ENCODE peak calls at places on chromosomes 2 and 18, in five cellular contexts. One of them, this sample, is unnamed.

GRCh38 chr2:105597011-105597830 is 147.5 kb upstream of the NCK2 start:
- DNase-seq in CD8-positive, alpha-beta T cell: no peak
- DNase-seq in fibroblast of lung: no peak
- DNase-seq in SK-N-DZ: no peak
- DNase-seq in M059J: no peak
- DNase-seq in this sample: peak

GRCh38 chr2:240620859-240621258 is 4.4 kb upstream of the GPR35 start:
- DNase-seq in CD8-positive, alpha-beta T cell: no peak
- DNase-seq in fibroblast of lung: no peak
- DNase-seq in SK-N-DZ: no peak
- DNase-seq in M059J: no peak
- DNase-seq in this sample: no peak

GRCh38 chr2:196601430-196602306 is 37.8 kb upstream of the CCDC150 start:
- DNase-seq in CD8-positive, alpha-beta T cell: no peak
- DNase-seq in fibroblast of lung: peak
- DNase-seq in SK-N-DZ: peak
- DNase-seq in M059J: peak
- DNase-seq in this sample: no peak

GRCh38 chr2:3126171-3126685 is 251.4 kb downstream of the EIPR1 start:
- DNase-seq in CD8-positive, alpha-beta T cell: no peak
- DNase-seq in fibroblast of lung: no peak
- DNase-seq in SK-N-DZ: no peak
- DNase-seq in M059J: no peak
- DNase-seq in this sample: no peak

GRCh38 chr2:143015681-143016080 is 113.5 kb upstream of the ARHGAP15 start:
- DNase-seq in CD8-positive, alpha-beta T cell: no peak
- DNase-seq in fibroblast of lung: peak
- DNase-seq in SK-N-DZ: no peak
- DNase-seq in M059J: no peak
- DNase-seq in this sample: no peak

GRCh38 chr2:219684721-219685689 is 57.6 kb downstream of the SLC4A3 start:
- DNase-seq in CD8-positive, alpha-beta T cell: peak
- DNase-seq in fibroblast of lung: peak
- DNase-seq in SK-N-DZ: no peak
- DNase-seq in M059J: peak
- DNase-seq in this sample: no peak

GRCh38 chr2:164706522-164706921 is 85.2 kb upstream of the GRB14 start:
- DNase-seq in CD8-positive, alpha-beta T cell: no peak
- DNase-seq in fibroblast of lung: no peak
- DNase-seq in SK-N-DZ: no peak
- DNase-seq in M059J: peak
- DNase-seq in this sample: peak

GRCh38 chr18:3119401-3120323 is 100.1 kb downstream of the MYOM1 start:
- DNase-seq in CD8-positive, alpha-beta T cell: no peak
- DNase-seq in fibroblast of lung: peak
- DNase-seq in SK-N-DZ: no peak
- DNase-seq in M059J: peak
- DNase-seq in this sample: no peak

GRCh38 chr18:42781298-42781815 is 334.1 kb downstream of the RIT2 start:
- DNase-seq in CD8-positive, alpha-beta T cell: no peak
- DNase-seq in fibroblast of lung: no peak
- DNase-seq in SK-N-DZ: no peak
- DNase-seq in M059J: no peak
- DNase-seq in this sample: peak

GRCh38 chr18:55779711-55780590 is 192.0 kb upstream of the TCF4 start:
- DNase-seq in CD8-positive, alpha-beta T cell: no peak
- DNase-seq in fibroblast of lung: no peak
- DNase-seq in SK-N-DZ: peak
- DNase-seq in M059J: peak
- DNase-seq in this sample: peak

GRCh38 chr18:1930291-1931270 is 640.7 kb downstream of the METTL4 start:
- DNase-seq in CD8-positive, alpha-beta T cell: no peak
- DNase-seq in fibroblast of lung: no peak
- DNase-seq in SK-N-DZ: no peak
- DNase-seq in M059J: no peak
- DNase-seq in this sample: no peak

GRCh38 chr2:225510794-225511193 is 111.3 kb downstream of the NYAP2 start:
- DNase-seq in CD8-positive, alpha-beta T cell: no peak
- DNase-seq in fibroblast of lung: no peak
- DNase-seq in SK-N-DZ: no peak
- DNase-seq in M059J: peak
- DNase-seq in this sample: no peak

GRCh38 chr2:71895320-71896161 is 252.1 kb downstream of the CYP26B1 start:
- DNase-seq in CD8-positive, alpha-beta T cell: no peak
- DNase-seq in fibroblast of lung: no peak
- DNase-seq in SK-N-DZ: no peak
- DNase-seq in M059J: peak
- DNase-seq in this sample: no peak

GRCh38 chr2:241215421-241215820 is 26.9 kb downstream of the ANO7 start:
- DNase-seq in CD8-positive, alpha-beta T cell: no peak
- DNase-seq in fibroblast of lung: no peak
- DNase-seq in SK-N-DZ: no peak
- DNase-seq in M059J: no peak
- DNase-seq in this sample: no peak

GRCh38 chr2:19733951-19734425 is 167.8 kb downstream of the TTC32 start:
- DNase-seq in CD8-positive, alpha-beta T cell: no peak
- DNase-seq in fibroblast of lung: peak
- DNase-seq in SK-N-DZ: no peak
- DNase-seq in M059J: peak
- DNase-seq in this sample: no peak

GRCh38 chr2:68371138-68371537 is 6.1 kb downstream of the PLEK start:
- DNase-seq in CD8-positive, alpha-beta T cell: no peak
- DNase-seq in fibroblast of lung: no peak
- DNase-seq in SK-N-DZ: no peak
- DNase-seq in M059J: no peak
- DNase-seq in this sample: no peak

GRCh38 chr2:69767034-69767433 is 25.1 kb downstream of the ANXA4 start:
- DNase-seq in CD8-positive, alpha-beta T cell: no peak
- DNase-seq in fibroblast of lung: peak
- DNase-seq in SK-N-DZ: no peak
- DNase-seq in M059J: peak
- DNase-seq in this sample: no peak

GRCh38 chr2:239735131-239735828 is 289.9 kb downstream of the NDUFA10 start:
- DNase-seq in CD8-positive, alpha-beta T cell: no peak
- DNase-seq in fibroblast of lung: no peak
- DNase-seq in SK-N-DZ: peak
- DNase-seq in M059J: no peak
- DNase-seq in this sample: peak

GRCh38 chr2:7867858-7868257 is 814.0 kb upstream of the ID2 start:
- DNase-seq in CD8-positive, alpha-beta T cell: no peak
- DNase-seq in fibroblast of lung: no peak
- DNase-seq in SK-N-DZ: no peak
- DNase-seq in M059J: no peak
- DNase-seq in this sample: no peak

GRCh38 chr18:36737321-36737720 is 91.5 kb downstream of the TPGS2 start:
- DNase-seq in CD8-positive, alpha-beta T cell: no peak
- DNase-seq in fibroblast of lung: no peak
- DNase-seq in SK-N-DZ: no peak
- DNase-seq in M059J: no peak
- DNase-seq in this sample: no peak

GRCh38 chr2:73749314-73749713 is 12.2 kb upstream of the TPRKB start:
- DNase-seq in CD8-positive, alpha-beta T cell: no peak
- DNase-seq in fibroblast of lung: no peak
- DNase-seq in SK-N-DZ: no peak
- DNase-seq in M059J: no peak
- DNase-seq in this sample: no peak

GRCh38 chr18:50816767-50817166 is 3.0 kb downstream of the MRO start:
- DNase-seq in CD8-positive, alpha-beta T cell: no peak
- DNase-seq in fibroblast of lung: no peak
- DNase-seq in SK-N-DZ: no peak
- DNase-seq in M059J: no peak
- DNase-seq in this sample: no peak

GRCh38 chr2:51158236-51158635 is 126.3 kb upstream of the NRXN1 start:
- DNase-seq in CD8-positive, alpha-beta T cell: no peak
- DNase-seq in fibroblast of lung: no peak
- DNase-seq in SK-N-DZ: no peak
- DNase-seq in M059J: no peak
- DNase-seq in this sample: peak

GRCh38 chr2:31071741-31072140 is 66.5 kb downstream of the GALNT14 start:
- DNase-seq in CD8-positive, alpha-beta T cell: no peak
- DNase-seq in fibroblast of lung: no peak
- DNase-seq in SK-N-DZ: no peak
- DNase-seq in M059J: no peak
- DNase-seq in this sample: no peak

GRCh38 chr2:102753563-102754159 is 8.2 kb upstream of the TMEM182 start:
- DNase-seq in CD8-positive, alpha-beta T cell: no peak
- DNase-seq in fibroblast of lung: peak
- DNase-seq in SK-N-DZ: peak
- DNase-seq in M059J: peak
- DNase-seq in this sample: peak

GRCh38 chr2:121231385-121232000 is 53.5 kb downstream of the TFCP2L1 start:
- DNase-seq in CD8-positive, alpha-beta T cell: no peak
- DNase-seq in fibroblast of lung: no peak
- DNase-seq in SK-N-DZ: no peak
- DNase-seq in M059J: no peak
- DNase-seq in this sample: no peak

GRCh38 chr2:145022671-145023330 is 502.9 kb upstream of the ZEB2 start:
- DNase-seq in CD8-positive, alpha-beta T cell: no peak
- DNase-seq in fibroblast of lung: peak
- DNase-seq in SK-N-DZ: no peak
- DNase-seq in M059J: peak
- DNase-seq in this sample: no peak

GRCh38 chr2:217222511-217222910 is 362.6 kb upstream of the TNP1 start:
- DNase-seq in CD8-positive, alpha-beta T cell: no peak
- DNase-seq in fibroblast of lung: no peak
- DNase-seq in SK-N-DZ: no peak
- DNase-seq in M059J: no peak
- DNase-seq in this sample: no peak

GRCh38 chr2:66189598-66189997 is 245.3 kb upstream of the MEIS1 start:
- DNase-seq in CD8-positive, alpha-beta T cell: no peak
- DNase-seq in fibroblast of lung: peak
- DNase-seq in SK-N-DZ: no peak
- DNase-seq in M059J: no peak
- DNase-seq in this sample: no peak

GRCh38 chr2:10709290-10709939 is 12.0 kb upstream of the ATP6V1C2 start:
- DNase-seq in CD8-positive, alpha-beta T cell: no peak
- DNase-seq in fibroblast of lung: no peak
- DNase-seq in SK-N-DZ: peak
- DNase-seq in M059J: peak
- DNase-seq in this sample: peak

GRCh38 chr2:165058471-165059265 is 103.3 kb upstream of the SLC38A11 start:
- DNase-seq in CD8-positive, alpha-beta T cell: no peak
- DNase-seq in fibroblast of lung: no peak
- DNase-seq in SK-N-DZ: no peak
- DNase-seq in M059J: no peak
- DNase-seq in this sample: peak

GRCh38 chr2:33051586-33052385 is 105.0 kb downstream of the LTBP1 start:
- DNase-seq in CD8-positive, alpha-beta T cell: no peak
- DNase-seq in fibroblast of lung: peak
- DNase-seq in SK-N-DZ: no peak
- DNase-seq in M059J: peak
- DNase-seq in this sample: no peak

GRCh38 chr18:79251021-79251420 is 144.7 kb upstream of the NFATC1 start:
- DNase-seq in CD8-positive, alpha-beta T cell: no peak
- DNase-seq in fibroblast of lung: no peak
- DNase-seq in SK-N-DZ: no peak
- DNase-seq in M059J: no peak
- DNase-seq in this sample: no peak

GRCh38 chr18:5839102-5839501 is 56.2 kb downstream of the TMEM200C start:
- DNase-seq in CD8-positive, alpha-beta T cell: no peak
- DNase-seq in fibroblast of lung: no peak
- DNase-seq in SK-N-DZ: no peak
- DNase-seq in M059J: no peak
- DNase-seq in this sample: no peak

GRCh38 chr2:241010531-241011295 is 12.3 kb downstream of the SNED1 start:
- DNase-seq in CD8-positive, alpha-beta T cell: no peak
- DNase-seq in fibroblast of lung: no peak
- DNase-seq in SK-N-DZ: no peak
- DNase-seq in M059J: no peak
- DNase-seq in this sample: no peak

GRCh38 chr2:173192071-173192470 is 116.4 kb downstream of the MAP3K20 start:
- DNase-seq in CD8-positive, alpha-beta T cell: no peak
- DNase-seq in fibroblast of lung: no peak
- DNase-seq in SK-N-DZ: no peak
- DNase-seq in M059J: no peak
- DNase-seq in this sample: no peak

This sample was measured in NCI-H82.